ENCODE peak calls at places on chromosomes 7 and 10, in nine cellular contexts. One of them, this sample, is unnamed. For H3K27me3 and H3K4me1, the result is how much of the 10 kb centered on the place peaks cover.

GRCh38 chr10:33376976-33377657 is 42.6 kb upstream of the NRP1 start:
- DNase-seq in heart left ventricle: no peak
- DNase-seq in cardiac muscle cell: peak
- DNase-seq in IMR-90: peak
- DNase-seq in body of pancreas: no peak
- DNase-seq in CD8-positive, alpha-beta memory T cell: no peak
- DNase-seq in fibroblast of lung: peak
- DNase-seq in Peyer's patch: no peak
- DNase-seq in H9: no peak
- DNase-seq in this sample: no peak

GRCh38 chr7:16644987-16645592 is 464 bp downstream of the ANKMY2 start:
- DNase-seq in heart left ventricle: peak
- DNase-seq in cardiac muscle cell: peak
- DNase-seq in IMR-90: no peak
- DNase-seq in body of pancreas: peak
- DNase-seq in CD8-positive, alpha-beta memory T cell: no peak
- DNase-seq in fibroblast of lung: peak
- DNase-seq in Peyer's patch: peak
- DNase-seq in H9: no peak
- DNase-seq in this sample: no peak

GRCh38 chr7:1248077-1248458 is 15.4 kb downstream of the UNCX start:
- DNase-seq in heart left ventricle: no peak
- DNase-seq in cardiac muscle cell: no peak
- DNase-seq in IMR-90: no peak
- DNase-seq in body of pancreas: no peak
- DNase-seq in CD8-positive, alpha-beta memory T cell: no peak
- DNase-seq in fibroblast of lung: no peak
- DNase-seq in Peyer's patch: no peak
- DNase-seq in H9: no peak
- DNase-seq in this sample: no peak

GRCh38 chr7:294440-295154 is 4.6 kb downstream of the FOXL3 start:
- DNase-seq in heart left ventricle: no peak
- DNase-seq in cardiac muscle cell: no peak
- DNase-seq in IMR-90: no peak
- DNase-seq in body of pancreas: no peak
- DNase-seq in CD8-positive, alpha-beta memory T cell: no peak
- DNase-seq in fibroblast of lung: no peak
- DNase-seq in Peyer's patch: peak
- DNase-seq in H9: no peak
- DNase-seq in this sample: no peak

GRCh38 chr7:130363156-130363847 is 17.0 kb upstream of the CPA1 start:
- DNase-seq in heart left ventricle: no peak
- DNase-seq in cardiac muscle cell: peak
- DNase-seq in IMR-90: peak
- DNase-seq in body of pancreas: peak
- DNase-seq in CD8-positive, alpha-beta memory T cell: no peak
- DNase-seq in fibroblast of lung: peak
- DNase-seq in Peyer's patch: peak
- DNase-seq in H9: no peak
- DNase-seq in this sample: no peak

GRCh38 chr7:151166629-151167196 is 781 bp downstream of the GBX1 start:
- DNase-seq in heart left ventricle: no peak
- DNase-seq in cardiac muscle cell: no peak
- DNase-seq in IMR-90: no peak
- DNase-seq in body of pancreas: no peak
- DNase-seq in CD8-positive, alpha-beta memory T cell: no peak
- DNase-seq in fibroblast of lung: no peak
- DNase-seq in Peyer's patch: no peak
- DNase-seq in H9: no peak
- DNase-seq in this sample: no peak

GRCh38 chr10:74382643-74383042 is 231.6 kb downstream of the ADK start:
- DNase-seq in heart left ventricle: no peak
- DNase-seq in cardiac muscle cell: no peak
- DNase-seq in IMR-90: no peak
- DNase-seq in body of pancreas: no peak
- DNase-seq in CD8-positive, alpha-beta memory T cell: no peak
- DNase-seq in fibroblast of lung: no peak
- DNase-seq in Peyer's patch: no peak
- DNase-seq in H9: no peak
- DNase-seq in this sample: no peak

GRCh38 chr7:102973096-102973802 is 60.4 kb downstream of the LRRC17 start:
- DNase-seq in heart left ventricle: no peak
- DNase-seq in cardiac muscle cell: peak
- DNase-seq in IMR-90: no peak
- DNase-seq in body of pancreas: no peak
- DNase-seq in CD8-positive, alpha-beta memory T cell: no peak
- DNase-seq in fibroblast of lung: no peak
- DNase-seq in Peyer's patch: no peak
- DNase-seq in H9: no peak
- DNase-seq in this sample: no peak

GRCh38 chr7:147674705-147675104 is 915.9 kb upstream of the C7orf33 start:
- DNase-seq in heart left ventricle: no peak
- DNase-seq in cardiac muscle cell: no peak
- DNase-seq in IMR-90: no peak
- DNase-seq in body of pancreas: no peak
- DNase-seq in CD8-positive, alpha-beta memory T cell: no peak
- DNase-seq in fibroblast of lung: no peak
- DNase-seq in Peyer's patch: no peak
- DNase-seq in H9: no peak
- DNase-seq in this sample: no peak

GRCh38 chr10:84196083-84196482 is 1.7 kb downstream of the CDHR1 start:
- DNase-seq in heart left ventricle: no peak
- DNase-seq in cardiac muscle cell: no peak
- DNase-seq in IMR-90: no peak
- DNase-seq in body of pancreas: no peak
- DNase-seq in CD8-positive, alpha-beta memory T cell: no peak
- DNase-seq in fibroblast of lung: no peak
- DNase-seq in Peyer's patch: peak
- DNase-seq in H9: no peak
- DNase-seq in this sample: no peak

GRCh38 chr10:48450811-48451466 is 144.5 kb downstream of the MAPK8 start:
- DNase-seq in heart left ventricle: peak
- DNase-seq in cardiac muscle cell: no peak
- DNase-seq in IMR-90: no peak
- DNase-seq in body of pancreas: peak
- DNase-seq in CD8-positive, alpha-beta memory T cell: no peak
- DNase-seq in fibroblast of lung: no peak
- DNase-seq in Peyer's patch: peak
- DNase-seq in H9: peak
- DNase-seq in this sample: no peak

GRCh38 chr10:3213174-3213573 is 40.6 kb upstream of the PITRM1 start:
- DNase-seq in heart left ventricle: no peak
- DNase-seq in cardiac muscle cell: peak
- DNase-seq in IMR-90: peak
- DNase-seq in body of pancreas: no peak
- DNase-seq in CD8-positive, alpha-beta memory T cell: no peak
- DNase-seq in fibroblast of lung: peak
- DNase-seq in Peyer's patch: no peak
- DNase-seq in H9: no peak
- DNase-seq in this sample: no peak

GRCh38 chr10:3542185-3542611 is 242.8 kb downstream of the KLF6 start:
- DNase-seq in heart left ventricle: no peak
- DNase-seq in cardiac muscle cell: peak
- DNase-seq in IMR-90: peak
- DNase-seq in body of pancreas: no peak
- DNase-seq in CD8-positive, alpha-beta memory T cell: no peak
- DNase-seq in fibroblast of lung: peak
- DNase-seq in Peyer's patch: no peak
- DNase-seq in H9: no peak
- DNase-seq in this sample: no peak

GRCh38 chr10:84494849-84495180 is 166.4 kb downstream of the CCSER2 start:
- DNase-seq in heart left ventricle: no peak
- DNase-seq in cardiac muscle cell: no peak
- DNase-seq in IMR-90: no peak
- DNase-seq in body of pancreas: no peak
- DNase-seq in CD8-positive, alpha-beta memory T cell: no peak
- DNase-seq in fibroblast of lung: no peak
- DNase-seq in Peyer's patch: no peak
- DNase-seq in H9: no peak
- DNase-seq in this sample: no peak

GRCh38 chr7:83161851-83162401 is 758 bp downstream of the PCLO start:
- DNase-seq in heart left ventricle: no peak
- DNase-seq in cardiac muscle cell: no peak
- DNase-seq in IMR-90: no peak
- DNase-seq in body of pancreas: no peak
- DNase-seq in CD8-positive, alpha-beta memory T cell: no peak
- DNase-seq in fibroblast of lung: no peak
- DNase-seq in Peyer's patch: no peak
- DNase-seq in H9: no peak
- DNase-seq in this sample: no peak

GRCh38 chr7:36301914-36302771 is 87.5 kb upstream of the ANLN start:
- DNase-seq in heart left ventricle: no peak
- DNase-seq in cardiac muscle cell: peak
- DNase-seq in IMR-90: no peak
- DNase-seq in body of pancreas: no peak
- DNase-seq in CD8-positive, alpha-beta memory T cell: no peak
- DNase-seq in fibroblast of lung: no peak
- DNase-seq in Peyer's patch: no peak
- DNase-seq in H9: no peak
- DNase-seq in this sample: no peak

GRCh38 chr7:113504142-113504541 is 385.8 kb upstream of the SMIM30 start:
- DNase-seq in heart left ventricle: no peak
- DNase-seq in cardiac muscle cell: no peak
- DNase-seq in IMR-90: no peak
- DNase-seq in body of pancreas: no peak
- DNase-seq in CD8-positive, alpha-beta memory T cell: no peak
- DNase-seq in fibroblast of lung: no peak
- DNase-seq in Peyer's patch: no peak
- DNase-seq in H9: no peak
- DNase-seq in this sample: no peak

GRCh38 chr10:86758231-86759072 is 2.0 kb downstream of the BMPR1A start:
- DNase-seq in heart left ventricle: no peak
- DNase-seq in cardiac muscle cell: peak
- DNase-seq in IMR-90: peak
- DNase-seq in body of pancreas: no peak
- DNase-seq in CD8-positive, alpha-beta memory T cell: no peak
- DNase-seq in fibroblast of lung: peak
- DNase-seq in Peyer's patch: no peak
- DNase-seq in H9: no peak
- DNase-seq in this sample: no peak

GRCh38 chr7:5088906-5089305 is 43.2 kb downstream of the RBAK start:
- DNase-seq in heart left ventricle: no peak
- DNase-seq in cardiac muscle cell: no peak
- DNase-seq in IMR-90: no peak
- DNase-seq in body of pancreas: no peak
- DNase-seq in CD8-positive, alpha-beta memory T cell: no peak
- DNase-seq in fibroblast of lung: no peak
- DNase-seq in Peyer's patch: no peak
- DNase-seq in H9: no peak
- DNase-seq in this sample: no peak
- H3K27me3 ChIP-seq in heart left ventricle: under half
- H3K27me3 ChIP-seq in cardiac muscle cell: under half
- H3K27me3 ChIP-seq in IMR-90: under half
- H3K27me3 ChIP-seq in body of pancreas: under half
- H3K27me3 ChIP-seq in CD8-positive, alpha-beta memory T cell: under half
- H3K27me3 ChIP-seq in fibroblast of lung: under half
- H3K27me3 ChIP-seq in Peyer's patch: under half
- H3K27me3 ChIP-seq in H9: under half
- H3K27me3 ChIP-seq in this sample: under half

GRCh38 chr10:72816565-72816964 is 77.0 kb upstream of the OIT3 start:
- DNase-seq in heart left ventricle: no peak
- DNase-seq in cardiac muscle cell: no peak
- DNase-seq in IMR-90: no peak
- DNase-seq in body of pancreas: no peak
- DNase-seq in CD8-positive, alpha-beta memory T cell: no peak
- DNase-seq in fibroblast of lung: no peak
- DNase-seq in Peyer's patch: no peak
- DNase-seq in H9: no peak
- DNase-seq in this sample: no peak

GRCh38 chr10:72821606-72822005 is 71.9 kb upstream of the OIT3 start:
- DNase-seq in heart left ventricle: no peak
- DNase-seq in cardiac muscle cell: no peak
- DNase-seq in IMR-90: peak
- DNase-seq in body of pancreas: no peak
- DNase-seq in CD8-positive, alpha-beta memory T cell: no peak
- DNase-seq in fibroblast of lung: no peak
- DNase-seq in Peyer's patch: no peak
- DNase-seq in H9: no peak
- DNase-seq in this sample: no peak

GRCh38 chr10:72818076-72818475 is 75.5 kb upstream of the OIT3 start:
- DNase-seq in heart left ventricle: no peak
- DNase-seq in cardiac muscle cell: no peak
- DNase-seq in IMR-90: no peak
- DNase-seq in body of pancreas: no peak
- DNase-seq in CD8-positive, alpha-beta memory T cell: no peak
- DNase-seq in fibroblast of lung: no peak
- DNase-seq in Peyer's patch: no peak
- DNase-seq in H9: no peak
- DNase-seq in this sample: no peak

GRCh38 chr10:72822342-72822986 is 71.1 kb upstream of the OIT3 start:
- DNase-seq in heart left ventricle: no peak
- DNase-seq in cardiac muscle cell: no peak
- DNase-seq in IMR-90: no peak
- DNase-seq in body of pancreas: no peak
- DNase-seq in CD8-positive, alpha-beta memory T cell: no peak
- DNase-seq in fibroblast of lung: no peak
- DNase-seq in Peyer's patch: no peak
- DNase-seq in H9: no peak
- DNase-seq in this sample: no peak

DNA sequence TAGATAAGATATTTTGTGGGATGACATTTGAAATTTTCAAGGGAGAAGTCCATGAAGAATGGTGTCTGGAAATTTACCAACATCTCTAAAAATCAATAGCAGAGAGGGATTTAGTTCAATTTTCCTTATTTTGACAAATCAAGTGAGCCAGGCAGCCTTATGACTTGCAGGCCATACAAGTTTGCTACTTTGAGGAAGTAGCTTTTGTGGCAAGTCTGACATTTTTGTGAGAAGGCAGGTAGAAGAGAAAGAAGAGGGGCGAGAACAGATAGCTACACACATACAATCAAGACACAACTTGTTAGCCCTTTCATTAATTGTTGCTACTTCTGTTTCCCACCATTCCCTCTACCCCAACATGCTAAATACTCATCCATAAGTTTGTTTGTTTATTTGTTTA is 74.5 kb upstream of the OIT3 start:
- DNase-seq in heart left ventricle: no peak
- DNase-seq in cardiac muscle cell: no peak
- DNase-seq in IMR-90: no peak
- DNase-seq in body of pancreas: no peak
- DNase-seq in CD8-positive, alpha-beta memory T cell: no peak
- DNase-seq in fibroblast of lung: no peak
- DNase-seq in Peyer's patch: no peak
- DNase-seq in H9: no peak
- DNase-seq in this sample: no peak
- H3K27ac ChIP-seq in heart left ventricle: no peak
- H3K27ac ChIP-seq in cardiac muscle cell: peak
- H3K27ac ChIP-seq in IMR-90: no peak
- H3K27ac ChIP-seq in body of pancreas: no peak
- H3K27ac ChIP-seq in CD8-positive, alpha-beta memory T cell: no peak
- H3K27ac ChIP-seq in fibroblast of lung: no peak
- H3K27ac ChIP-seq in Peyer's patch: no peak
- H3K27ac ChIP-seq in H9: no peak
- H3K27ac ChIP-seq in this sample: no peak

GRCh38 chr7:28125381-28126046 is 55.1 kb downstream of the JAZF1 start:
- DNase-seq in heart left ventricle: no peak
- DNase-seq in cardiac muscle cell: peak
- DNase-seq in IMR-90: no peak
- DNase-seq in body of pancreas: no peak
- DNase-seq in CD8-positive, alpha-beta memory T cell: no peak
- DNase-seq in fibroblast of lung: peak
- DNase-seq in Peyer's patch: no peak
- DNase-seq in H9: no peak
- DNase-seq in this sample: no peak
- H3K4me1 ChIP-seq in heart left ventricle: under half
- H3K4me1 ChIP-seq in cardiac muscle cell: under half
- H3K4me1 ChIP-seq in IMR-90: under half
- H3K4me1 ChIP-seq in body of pancreas: under half
- H3K4me1 ChIP-seq in CD8-positive, alpha-beta memory T cell: under half
- H3K4me1 ChIP-seq in fibroblast of lung: under half
- H3K4me1 ChIP-seq in Peyer's patch: under half
- H3K4me1 ChIP-seq in H9: under half
- H3K4me1 ChIP-seq in this sample: under half

GRCh38 chr7:45037876-45038275 is 37.9 kb downstream of the CCM2 start:
- DNase-seq in heart left ventricle: no peak
- DNase-seq in cardiac muscle cell: no peak
- DNase-seq in IMR-90: no peak
- DNase-seq in body of pancreas: no peak
- DNase-seq in CD8-positive, alpha-beta memory T cell: no peak
- DNase-seq in fibroblast of lung: no peak
- DNase-seq in Peyer's patch: no peak
- DNase-seq in H9: no peak
- DNase-seq in this sample: no peak
- H3K27me3 ChIP-seq in heart left ventricle: under half
- H3K27me3 ChIP-seq in cardiac muscle cell: under half
- H3K27me3 ChIP-seq in IMR-90: under half
- H3K27me3 ChIP-seq in body of pancreas: under half
- H3K27me3 ChIP-seq in CD8-positive, alpha-beta memory T cell: under half
- H3K27me3 ChIP-seq in fibroblast of lung: under half
- H3K27me3 ChIP-seq in Peyer's patch: under half
- H3K27me3 ChIP-seq in H9: under half
- H3K27me3 ChIP-seq in this sample: under half